ENCODE peak calls at places on chromosomes 13 and 19, in ten cellular contexts. D is fibroblast of pulmonary artery, R is upper lobe of right lung, E is fibroblast of lung, Y is mucosa of descending colon, M is transverse colon, L is foreskin fibroblast, U is psoas muscle, O is astrocyte of the spinal cord, W is H1. B is an unnamed sample.

GRCh38 chr19:31675187-31675913 is 326.1 kb upstream of the TSHZ3 start:
- DNase-seq in D (peak), R (no peak), E (peak), Y (no peak), M (no peak), L (no peak), U (no peak), O (peak), W (no peak), B (peak)

GRCh38 chr19:50358483-50359431 is 6.7 kb downstream of the NAPSA start:
- DNase-seq in D (peak), R (peak), E (peak), Y (peak), M (peak), L (no peak), U (peak), O (peak), W (no peak), B (no peak)

GRCh38 chr19:18167011-18167410 is 6.6 kb upstream of the IFI30 start:
- DNase-seq in D (no peak), R (no peak), E (no peak), Y (no peak), M (no peak), L (no peak), U (no peak), O (no peak), W (no peak), B (no peak)

GRCh38 chr19:17762505-17763229 is 11.4 kb downstream of the FCHO1 start:
- DNase-seq in D (peak), R (no peak), E (peak), Y (peak), M (peak), L (peak), U (no peak), O (peak), W (peak), B (no peak)

GRCh38 chr13:110971486-110971885 is 56.6 kb upstream of the ANKRD10 start:
- DNase-seq in D (no peak), R (no peak), E (no peak), Y (no peak), M (no peak), L (no peak), U (no peak), O (no peak), W (no peak), B (no peak)

GRCh38 chr19:3618144-3618810 is 8.3 kb downstream of the CACTIN start:
- DNase-seq in D (peak), R (peak), E (peak), Y (peak), M (peak), L (peak), U (peak), O (peak), W (peak), B (no peak)

GRCh38 chr13:90868321-90868920 is 479.1 kb upstream of the MIR17HG start:
- DNase-seq in D (peak), R (no peak), E (peak), Y (peak), M (no peak), L (no peak), U (no peak), O (peak), W (no peak), B (no peak)

GRCh38 chr13:74755065-74755464 is 620.9 kb upstream of the KLF12 start:
- DNase-seq in D (no peak), R (no peak), E (no peak), Y (no peak), M (no peak), L (no peak), U (no peak), O (no peak), W (no peak), B (no peak)

GRCh38 chr13:109666656-109667448 is 119.5 kb downstream of the IRS2 start:
- DNase-seq in D (peak), R (no peak), E (no peak), Y (no peak), M (no peak), L (peak), U (no peak), O (no peak), W (no peak), B (no peak)

GRCh38 chr13:33727356-33728083 is 90.4 kb upstream of the RFC3 start:
- DNase-seq in D (no peak), R (no peak), E (no peak), Y (no peak), M (no peak), L (no peak), U (no peak), O (no peak), W (no peak), B (no peak)

GRCh38 chr19:52991021-52991420 is 22.7 kb upstream of the ERVV-1 start:
- DNase-seq in D (no peak), R (no peak), E (no peak), Y (peak), M (no peak), L (no peak), U (no peak), O (no peak), W (no peak), B (no peak)

GRCh38 chr19:39878398-39878797 is 32.2 kb upstream of the FBL start:
- DNase-seq in D (no peak), R (no peak), E (no peak), Y (no peak), M (no peak), L (no peak), U (no peak), O (no peak), W (no peak), B (no peak)

GRCh38 chr19:5480427-5480836 is 25.2 kb downstream of the ZNRF4 start:
- DNase-seq in D (peak), R (no peak), E (peak), Y (peak), M (peak), L (no peak), U (no peak), O (no peak), W (peak), B (no peak)

GRCh38 chr13:101660711-101661110 is 208.2 kb downstream of the ITGBL1 start:
- DNase-seq in D (no peak), R (no peak), E (no peak), Y (no peak), M (no peak), L (no peak), U (no peak), O (no peak), W (no peak), B (no peak)

GRCh38 chr13:101649490-101650126 is 197.1 kb downstream of the ITGBL1 start:
- DNase-seq in D (peak), R (no peak), E (peak), Y (no peak), M (no peak), L (peak), U (no peak), O (peak), W (no peak), B (no peak)

GRCh38 chr13:101655435-101655834 is 203.0 kb downstream of the ITGBL1 start:
- DNase-seq in D (no peak), R (no peak), E (no peak), Y (no peak), M (no peak), L (no peak), U (no peak), O (no peak), W (no peak), B (no peak)

GRCh38 chr13:101648766-101649489 is 196.5 kb downstream of the ITGBL1 start:
- DNase-seq in D (no peak), R (no peak), E (no peak), Y (no peak), M (no peak), L (no peak), U (no peak), O (no peak), W (no peak), B (no peak)

DNA sequence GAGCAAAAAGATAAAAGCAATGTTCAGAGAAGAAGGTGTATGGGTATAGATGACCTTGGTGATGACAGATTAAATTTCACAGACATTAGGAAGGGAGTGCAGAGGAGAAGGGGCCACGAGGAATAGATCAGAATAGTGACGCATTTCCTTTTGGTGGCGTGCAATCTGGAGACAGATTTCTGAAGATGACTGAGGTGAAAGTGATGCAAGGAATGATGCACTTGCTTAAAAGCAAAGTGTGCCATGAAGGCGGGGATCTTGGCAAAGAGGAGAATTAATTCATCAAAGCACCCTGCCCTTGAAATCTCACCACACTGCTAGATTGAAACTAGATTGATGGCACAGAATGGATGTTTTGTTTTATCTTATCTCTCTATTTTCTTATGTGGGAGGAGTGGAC is 202.4 kb downstream of the ITGBL1 start:
- DNase-seq in D (peak), R (no peak), E (peak), Y (no peak), M (no peak), L (peak), U (no peak), O (no peak), W (no peak), B (no peak)
- TF ChIP-seq CTCF in D (no peak), R (no peak), E (no peak), Y (no peak), M (no peak), L (no peak), U (no peak), O (no peak), W (no peak), B (no peak)

GRCh38 chr13:76879211-76879875 is 6.9 kb downstream of the KCTD12 start:
- DNase-seq in D (peak), R (peak), E (peak), Y (peak), M (peak), L (peak), U (peak), O (peak), W (no peak), B (peak)
- H3K4me3 ChIP-seq in D (no peak), R (no peak), E (no peak), Y (no peak), M (no peak), L (no peak), U (peak), O (no peak), W (no peak), B (no peak)

GRCh38 chr19:1513492-1514294 is 874 bp upstream of the ADAMTSL5 start:
- DNase-seq in D (peak), R (peak), E (peak), Y (peak), M (peak), L (peak), U (peak), O (no peak), W (peak), B (no peak)
- TF ChIP-seq CTCF in D (peak), R (peak), E (peak), Y (peak), M (peak), L (peak), U (peak), O (peak), W (peak), B (peak)

GRCh38 chr19:10912619-10913018 is 15.8 kb downstream of the YIPF2 start:
- DNase-seq in D (no peak), R (no peak), E (no peak), Y (no peak), M (no peak), L (no peak), U (no peak), O (no peak), W (no peak), B (no peak)

GRCh38 chr19:10915511-10916091 is 12.8 kb downstream of the YIPF2 start:
- DNase-seq in D (peak), R (no peak), E (peak), Y (no peak), M (no peak), L (peak), U (peak), O (peak), W (no peak), B (peak)

GRCh38 chr19:10908380-10908960 is 20.0 kb downstream of the YIPF2 start:
- DNase-seq in D (no peak), R (no peak), E (no peak), Y (no peak), M (no peak), L (no peak), U (no peak), O (no peak), W (no peak), B (no peak)

GRCh38 chr19:10913716-10914340 is 14.6 kb downstream of the YIPF2 start:
- DNase-seq in D (no peak), R (no peak), E (no peak), Y (no peak), M (no peak), L (no peak), U (no peak), O (no peak), W (no peak), B (no peak)

GRCh38 chr19:10911579-10912363 is 16.7 kb downstream of the YIPF2 start:
- DNase-seq in D (no peak), R (no peak), E (no peak), Y (no peak), M (no peak), L (no peak), U (no peak), O (no peak), W (no peak), B (no peak)
- H3K4me3 ChIP-seq in D (no peak), R (no peak), E (no peak), Y (no peak), M (no peak), L (no peak), U (no peak), O (no peak), W (no peak), B (no peak)

DNA sequence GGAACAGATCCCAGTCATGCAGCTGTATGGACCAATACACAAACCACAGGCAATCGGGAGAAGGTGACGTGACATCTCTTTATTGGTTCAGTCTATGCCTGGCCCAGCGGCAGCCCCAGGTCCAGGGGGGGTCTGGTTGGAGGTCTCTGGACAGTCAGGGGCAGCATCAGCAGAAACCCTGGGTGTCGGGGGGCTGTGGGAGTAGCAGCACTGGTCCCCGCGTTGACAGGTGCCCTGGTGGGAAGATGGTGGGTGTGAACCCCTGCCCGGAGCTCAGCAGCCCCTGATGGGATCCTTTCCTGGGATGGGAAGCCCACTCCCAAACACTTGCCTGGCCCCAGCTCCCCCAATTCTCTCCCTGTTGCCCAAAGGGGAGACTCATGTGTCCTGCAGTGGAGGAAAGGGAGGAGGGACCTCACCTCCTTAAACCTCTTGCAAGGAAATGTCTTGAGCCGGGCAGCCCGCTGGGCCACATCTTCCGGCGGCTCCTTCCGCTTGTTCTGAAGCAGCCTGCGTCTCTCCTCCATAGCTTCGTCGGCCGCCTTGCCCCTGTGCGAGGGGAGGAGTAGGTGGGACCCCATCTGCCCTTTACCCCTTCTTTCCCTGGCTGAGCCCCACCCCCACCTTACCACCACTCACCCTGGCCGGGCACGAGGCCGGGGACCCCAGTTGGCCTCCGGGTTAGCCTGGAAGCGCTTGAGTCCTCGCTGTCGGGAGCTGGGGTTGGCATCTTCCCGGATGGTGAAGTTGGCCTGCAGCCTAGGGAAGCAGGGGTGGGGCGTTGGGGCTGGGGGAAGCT is 2.4 kb upstream of the LYL1 start:
- DNase-seq in D (no peak), R (no peak), E (no peak), Y (peak), M (no peak), L (no peak), U (no peak), O (no peak), W (no peak), B (no peak)
- TF ChIP-seq CTCF in D (no peak), R (no peak), E (no peak), Y (no peak), M (no peak), L (no peak), U (no peak), O (no peak), W (no peak), B (no peak)

GRCh38 chr19:46866407-46867132 is 5.8 kb downstream of the ARHGAP35 start:
- DNase-seq in D (no peak), R (no peak), E (no peak), Y (no peak), M (no peak), L (no peak), U (no peak), O (no peak), W (no peak), B (no peak)
- H3K4me3 ChIP-seq in D (no peak), R (no peak), E (no peak), Y (no peak), M (no peak), L (no peak), U (no peak), O (no peak), W (no peak), B (no peak)

DNA sequence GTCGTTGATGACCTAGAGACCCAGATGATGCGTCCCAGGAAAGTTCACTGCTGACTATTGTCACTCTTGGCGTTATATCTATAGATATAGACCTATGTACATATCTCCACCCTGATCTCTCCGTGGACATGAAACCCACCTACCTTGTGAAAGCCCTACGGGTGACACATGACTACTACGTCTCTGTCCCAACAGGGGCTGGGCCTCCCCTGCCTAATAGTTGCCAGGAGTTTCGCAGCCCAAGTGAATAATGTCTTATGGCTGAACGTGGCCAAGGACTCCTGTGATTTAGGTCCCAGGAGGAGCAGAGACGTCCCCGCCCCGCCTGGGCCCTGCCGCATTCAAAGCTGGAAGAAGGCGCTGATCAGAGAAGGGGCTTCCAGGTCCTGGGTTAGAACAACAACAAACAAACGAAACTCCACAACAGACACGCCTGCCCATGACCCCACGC is 4.9 kb upstream of the POU4F1 start:
- DNase-seq in D (no peak), R (no peak), E (no peak), Y (no peak), M (no peak), L (no peak), U (no peak), O (no peak), W (no peak), B (no peak)
- TF ChIP-seq CTCF in D (no peak), R (no peak), E (no peak), Y (no peak), M (no peak), L (no peak), U (no peak), O (no peak), W (no peak), B (no peak)

B was measured in AG04449.